ENCODE peak calls at places on chromosomes 4 and X, in nine cellular contexts. One of them, this sample, is unnamed.

GRCh38 chr4:95701500-95701899 is 138.4 kb upstream of the PDHA2 start:
- DNase-seq in left ventricle myocardium inferior: no peak
- DNase-seq in left lung: no peak
- DNase-seq in pancreas: no peak
- DNase-seq in neural crest cell: no peak
- DNase-seq in HS-5: no peak
- DNase-seq in NCI-H446: peak; percentile 30
- DNase-seq in mesendoderm: peak; percentile 22
- DNase-seq in PC-9: no peak
- DNase-seq in this sample: no peak

GRCh38 chr4:1367230-1367935 is 20.4 kb downstream of the UVSSA start:
- DNase-seq in left ventricle myocardium inferior: peak; percentile 7
- DNase-seq in left lung: peak; percentile 9
- DNase-seq in pancreas: no peak
- DNase-seq in neural crest cell: no peak
- DNase-seq in HS-5: no peak
- DNase-seq in NCI-H446: no peak
- DNase-seq in mesendoderm: no peak
- DNase-seq in PC-9: no peak
- DNase-seq in this sample: no peak

GRCh38 chrX:70196961-70197805 is 19.9 kb downstream of the DGAT2L6 start:
- DNase-seq in left ventricle myocardium inferior: peak; percentile 11
- DNase-seq in left lung: no peak
- DNase-seq in pancreas: peak; percentile 58
- DNase-seq in neural crest cell: peak; percentile 48
- DNase-seq in HS-5: no peak
- DNase-seq in NCI-H446: peak; percentile 36
- DNase-seq in mesendoderm: peak; percentile 67
- DNase-seq in PC-9: peak; percentile 54
- DNase-seq in this sample: no peak

GRCh38 chr4:176795441-176795840 is 2.7 kb upstream of the VEGFC start:
- DNase-seq in left ventricle myocardium inferior: no peak
- DNase-seq in left lung: no peak
- DNase-seq in pancreas: no peak
- DNase-seq in neural crest cell: no peak
- DNase-seq in HS-5: no peak
- DNase-seq in NCI-H446: no peak
- DNase-seq in mesendoderm: no peak
- DNase-seq in PC-9: no peak
- DNase-seq in this sample: no peak

GRCh38 chr4:67713531-67714247 is 12.7 kb upstream of the UBA6 start:
- DNase-seq in left ventricle myocardium inferior: no peak
- DNase-seq in left lung: no peak
- DNase-seq in pancreas: no peak
- DNase-seq in neural crest cell: no peak
- DNase-seq in HS-5: peak; percentile 60
- DNase-seq in NCI-H446: no peak
- DNase-seq in mesendoderm: peak; percentile 51
- DNase-seq in PC-9: peak; percentile 60
- DNase-seq in this sample: no peak

GRCh38 chr4:101321481-101322042 is 25.8 kb downstream of the PPP3CA start:
- DNase-seq in left ventricle myocardium inferior: no peak
- DNase-seq in left lung: no peak
- DNase-seq in pancreas: no peak
- DNase-seq in neural crest cell: no peak
- DNase-seq in HS-5: no peak
- DNase-seq in NCI-H446: no peak
- DNase-seq in mesendoderm: no peak
- DNase-seq in PC-9: no peak
- DNase-seq in this sample: no peak

GRCh38 chr4:114019276-114019971 is 40.0 kb upstream of the ARSJ start:
- DNase-seq in left ventricle myocardium inferior: no peak
- DNase-seq in left lung: no peak
- DNase-seq in pancreas: no peak
- DNase-seq in neural crest cell: no peak
- DNase-seq in HS-5: peak; percentile 32
- DNase-seq in NCI-H446: no peak
- DNase-seq in mesendoderm: no peak
- DNase-seq in PC-9: no peak
- DNase-seq in this sample: no peak

GRCh38 chr4:1608821-1609500 is 75.2 kb downstream of the FAM53A start:
- DNase-seq in left ventricle myocardium inferior: no peak
- DNase-seq in left lung: no peak
- DNase-seq in pancreas: no peak
- DNase-seq in neural crest cell: no peak
- DNase-seq in HS-5: no peak
- DNase-seq in NCI-H446: peak; percentile 18
- DNase-seq in mesendoderm: no peak
- DNase-seq in PC-9: no peak
- DNase-seq in this sample: no peak

GRCh38 chr4:118270492-118270891 is 82.3 kb downstream of the PRSS12 start:
- DNase-seq in left ventricle myocardium inferior: no peak
- DNase-seq in left lung: no peak
- DNase-seq in pancreas: no peak
- DNase-seq in neural crest cell: no peak
- DNase-seq in HS-5: peak; percentile 49
- DNase-seq in NCI-H446: peak; percentile 61
- DNase-seq in mesendoderm: peak; percentile 45
- DNase-seq in PC-9: peak; percentile 36
- DNase-seq in this sample: no peak

GRCh38 chrX:15404712-15405111 is 20.5 kb upstream of the VEGFD start:
- DNase-seq in left ventricle myocardium inferior: peak; percentile 33
- DNase-seq in left lung: no peak
- DNase-seq in pancreas: no peak
- DNase-seq in neural crest cell: no peak
- DNase-seq in HS-5: no peak
- DNase-seq in NCI-H446: no peak
- DNase-seq in mesendoderm: peak; percentile 0
- DNase-seq in PC-9: no peak
- DNase-seq in this sample: no peak

GRCh38 chr4:165443276-165443675 is 64.5 kb downstream of the CPE start:
- DNase-seq in left ventricle myocardium inferior: no peak
- DNase-seq in left lung: no peak
- DNase-seq in pancreas: no peak
- DNase-seq in neural crest cell: no peak
- DNase-seq in HS-5: no peak
- DNase-seq in NCI-H446: no peak
- DNase-seq in mesendoderm: no peak
- DNase-seq in PC-9: no peak
- DNase-seq in this sample: no peak

GRCh38 chr4:183610033-183610432 is 49.0 kb downstream of the RWDD4 start:
- DNase-seq in left ventricle myocardium inferior: no peak
- DNase-seq in left lung: no peak
- DNase-seq in pancreas: no peak
- DNase-seq in neural crest cell: no peak
- DNase-seq in HS-5: peak; percentile 22
- DNase-seq in NCI-H446: peak; percentile 18
- DNase-seq in mesendoderm: peak; percentile 30
- DNase-seq in PC-9: no peak
- DNase-seq in this sample: no peak

GRCh38 chr4:48653217-48654014 is 126.7 kb downstream of the FRYL start:
- DNase-seq in left ventricle myocardium inferior: peak; percentile 57
- DNase-seq in left lung: peak; percentile 37
- DNase-seq in pancreas: peak; percentile 15
- DNase-seq in neural crest cell: peak; percentile 5
- DNase-seq in HS-5: no peak
- DNase-seq in NCI-H446: peak; percentile 28
- DNase-seq in mesendoderm: peak; percentile 70
- DNase-seq in PC-9: no peak
- DNase-seq in this sample: peak; percentile 78

GRCh38 chrX:115949900-115950822 is 220.4 kb upstream of the AGTR2 start:
- DNase-seq in left ventricle myocardium inferior: no peak
- DNase-seq in left lung: no peak
- DNase-seq in pancreas: peak; percentile 85
- DNase-seq in neural crest cell: no peak
- DNase-seq in HS-5: no peak
- DNase-seq in NCI-H446: peak; percentile 64
- DNase-seq in mesendoderm: peak; percentile 63
- DNase-seq in PC-9: peak; percentile 59
- DNase-seq in this sample: no peak

GRCh38 chr4:77047037-77047436 is 28.8 kb downstream of the CCNI start:
- DNase-seq in left ventricle myocardium inferior: no peak
- DNase-seq in left lung: no peak
- DNase-seq in pancreas: no peak
- DNase-seq in neural crest cell: no peak
- DNase-seq in HS-5: no peak
- DNase-seq in NCI-H446: no peak
- DNase-seq in mesendoderm: peak; percentile 48
- DNase-seq in PC-9: no peak
- DNase-seq in this sample: no peak

GRCh38 chr4:177737387-177737965 is 295.2 kb upstream of the AGA start:
- DNase-seq in left ventricle myocardium inferior: no peak
- DNase-seq in left lung: no peak
- DNase-seq in pancreas: no peak
- DNase-seq in neural crest cell: no peak
- DNase-seq in HS-5: no peak
- DNase-seq in NCI-H446: no peak
- DNase-seq in mesendoderm: no peak
- DNase-seq in PC-9: no peak
- DNase-seq in this sample: no peak

GRCh38 chr4:86338989-86339388 is 20.9 kb downstream of the MAPK10 start:
- DNase-seq in left ventricle myocardium inferior: no peak
- DNase-seq in left lung: no peak
- DNase-seq in pancreas: no peak
- DNase-seq in neural crest cell: no peak
- DNase-seq in HS-5: peak; percentile 83
- DNase-seq in NCI-H446: no peak
- DNase-seq in mesendoderm: peak; percentile 80
- DNase-seq in PC-9: peak; percentile 80
- DNase-seq in this sample: no peak

GRCh38 chr4:71120831-71121524 is 127.5 kb downstream of the DCK start:
- DNase-seq in left ventricle myocardium inferior: no peak
- DNase-seq in left lung: no peak
- DNase-seq in pancreas: no peak
- DNase-seq in neural crest cell: no peak
- DNase-seq in HS-5: no peak
- DNase-seq in NCI-H446: no peak
- DNase-seq in mesendoderm: no peak
- DNase-seq in PC-9: no peak
- DNase-seq in this sample: no peak

GRCh38 chrX:50327235-50327634 is 122.7 kb downstream of the CCNB3 start:
- DNase-seq in left ventricle myocardium inferior: no peak
- DNase-seq in left lung: no peak
- DNase-seq in pancreas: no peak
- DNase-seq in neural crest cell: no peak
- DNase-seq in HS-5: no peak
- DNase-seq in NCI-H446: no peak
- DNase-seq in mesendoderm: no peak
- DNase-seq in PC-9: no peak
- DNase-seq in this sample: no peak

GRCh38 chrX:44303119-44303518 is 40.4 kb downstream of the EFHC2 start:
- DNase-seq in left ventricle myocardium inferior: no peak
- DNase-seq in left lung: no peak
- DNase-seq in pancreas: no peak
- DNase-seq in neural crest cell: no peak
- DNase-seq in HS-5: no peak
- DNase-seq in NCI-H446: peak; percentile 9
- DNase-seq in mesendoderm: no peak
- DNase-seq in PC-9: no peak
- DNase-seq in this sample: no peak

GRCh38 chr4:44447563-44448504 is 775 bp downstream of the KCTD8 start:
- DNase-seq in left ventricle myocardium inferior: peak; percentile 23
- DNase-seq in left lung: peak; percentile 28
- DNase-seq in pancreas: peak; percentile 22
- DNase-seq in neural crest cell: peak; percentile 21
- DNase-seq in HS-5: no peak
- DNase-seq in NCI-H446: peak; percentile 41
- DNase-seq in mesendoderm: peak; percentile 85
- DNase-seq in PC-9: no peak
- DNase-seq in this sample: peak; percentile 68

GRCh38 chr4:53705151-53705764 is 114.0 kb upstream of the LNX1 start:
- DNase-seq in left ventricle myocardium inferior: no peak
- DNase-seq in left lung: no peak
- DNase-seq in pancreas: no peak
- DNase-seq in neural crest cell: no peak
- DNase-seq in HS-5: no peak
- DNase-seq in NCI-H446: no peak
- DNase-seq in mesendoderm: no peak
- DNase-seq in PC-9: no peak
- DNase-seq in this sample: no peak

GRCh38 chr4:2257361-2258001 is 4.4 kb downstream of the MXD4 start:
- DNase-seq in left ventricle myocardium inferior: peak; percentile 20
- DNase-seq in left lung: peak; percentile 24
- DNase-seq in pancreas: peak; percentile 11
- DNase-seq in neural crest cell: no peak
- DNase-seq in HS-5: no peak
- DNase-seq in NCI-H446: no peak
- DNase-seq in mesendoderm: no peak
- DNase-seq in PC-9: no peak
- DNase-seq in this sample: peak; percentile 76

GRCh38 chr4:156751486-156751885 is 220.1 kb downstream of the PDGFC start:
- DNase-seq in left ventricle myocardium inferior: no peak
- DNase-seq in left lung: no peak
- DNase-seq in pancreas: no peak
- DNase-seq in neural crest cell: no peak
- DNase-seq in HS-5: peak; percentile 34
- DNase-seq in NCI-H446: no peak
- DNase-seq in mesendoderm: no peak
- DNase-seq in PC-9: no peak
- DNase-seq in this sample: no peak

GRCh38 chr4:81211956-81212355 is 3.1 kb downstream of the PRKG2 start:
- DNase-seq in left ventricle myocardium inferior: no peak
- DNase-seq in left lung: no peak
- DNase-seq in pancreas: no peak
- DNase-seq in neural crest cell: no peak
- DNase-seq in HS-5: no peak
- DNase-seq in NCI-H446: no peak
- DNase-seq in mesendoderm: no peak
- DNase-seq in PC-9: no peak
- DNase-seq in this sample: no peak

GRCh38 chr4:140052050-140052449 is 101.9 kb downstream of the MAML3 start:
- DNase-seq in left ventricle myocardium inferior: peak; percentile 47
- DNase-seq in left lung: peak; percentile 48
- DNase-seq in pancreas: peak; percentile 48
- DNase-seq in neural crest cell: no peak
- DNase-seq in HS-5: no peak
- DNase-seq in NCI-H446: peak; percentile 31
- DNase-seq in mesendoderm: peak; percentile 52
- DNase-seq in PC-9: no peak
- DNase-seq in this sample: no peak

GRCh38 chr4:158111241-158111640 is 61.6 kb downstream of the GASK1B start:
- DNase-seq in left ventricle myocardium inferior: no peak
- DNase-seq in left lung: no peak
- DNase-seq in pancreas: no peak
- DNase-seq in neural crest cell: no peak
- DNase-seq in HS-5: no peak
- DNase-seq in NCI-H446: no peak
- DNase-seq in mesendoderm: no peak
- DNase-seq in PC-9: no peak
- DNase-seq in this sample: no peak

GRCh38 chrX:21606037-21606436 is 52.1 kb downstream of the KLHL34 start:
- DNase-seq in left ventricle myocardium inferior: no peak
- DNase-seq in left lung: no peak
- DNase-seq in pancreas: no peak
- DNase-seq in neural crest cell: no peak
- DNase-seq in HS-5: no peak
- DNase-seq in NCI-H446: peak; percentile 53
- DNase-seq in mesendoderm: no peak
- DNase-seq in PC-9: no peak
- DNase-seq in this sample: no peak

GRCh38 chr4:141329174-141329569 is 108.5 kb downstream of the ZNF330 start:
- DNase-seq in left ventricle myocardium inferior: no peak
- DNase-seq in left lung: no peak
- DNase-seq in pancreas: no peak
- DNase-seq in neural crest cell: no peak
- DNase-seq in HS-5: peak; percentile 66
- DNase-seq in NCI-H446: no peak
- DNase-seq in mesendoderm: no peak
- DNase-seq in PC-9: peak; percentile 83
- DNase-seq in this sample: no peak

GRCh38 chr4:180028682-180029081 is 2214.5 kb upstream of the TENM3 start:
- DNase-seq in left ventricle myocardium inferior: peak; percentile 12
- DNase-seq in left lung: no peak
- DNase-seq in pancreas: peak; percentile 20
- DNase-seq in neural crest cell: peak; percentile 45
- DNase-seq in HS-5: peak; percentile 3
- DNase-seq in NCI-H446: no peak
- DNase-seq in mesendoderm: peak; percentile 75
- DNase-seq in PC-9: no peak
- DNase-seq in this sample: no peak

GRCh38 chr4:151407466-151408379 is 1.3 kb upstream of the FHIP1A start:
- DNase-seq in left ventricle myocardium inferior: peak; percentile 16
- DNase-seq in left lung: peak; percentile 47
- DNase-seq in pancreas: peak; percentile 47
- DNase-seq in neural crest cell: no peak
- DNase-seq in HS-5: no peak
- DNase-seq in NCI-H446: no peak
- DNase-seq in mesendoderm: peak; percentile 49
- DNase-seq in PC-9: no peak
- DNase-seq in this sample: no peak

This sample was measured in coronary artery.